ENCODE peak calls at places on chromosomes 13 and 19, in eight cellular contexts. X, F, A, U, T, L, V and M are unnamed samples.

GRCh38 chr19:50552540-50552939 is 15.7 kb downstream of the LRRC4B start:
- DNase-seq in X (no peak), F (no peak), A (no peak), U (no peak), T (no peak), L (no peak), V (no peak), M (no peak)

GRCh38 chr19:1858412-1859081 is 4.8 kb downstream of the KLF16 start:
- DNase-seq in X (no peak), F (no peak), A (no peak), U (no peak), T (no peak), L (no peak), V (no peak), M (no peak)

GRCh38 chr13:50323440-50324070 is 308.3 kb downstream of the KCNRG start:
- DNase-seq in X (no peak), F (peak), A (no peak), U (no peak), T (no peak), L (peak), V (no peak), M (no peak)

GRCh38 chr19:58033741-58034475 is at the start of gene ZSCAN1:
- DNase-seq in X (peak), F (peak), A (peak), U (no peak), T (peak), L (no peak), V (no peak), M (no peak)

GRCh38 chr19:40300668-40301067 is 15.5 kb upstream of the AKT2 start:
- DNase-seq in X (no peak), F (no peak), A (no peak), U (no peak), T (no peak), L (no peak), V (no peak), M (no peak)

GRCh38 chr19:55189424-55189823 is 9.3 kb upstream of the SYT5 start:
- DNase-seq in X (no peak), F (peak), A (peak), U (no peak), T (peak), L (peak), V (no peak), M (no peak)

GRCh38 chr19:8257052-8257443 is 47.9 kb downstream of the CERS4 start:
- DNase-seq in X (no peak), F (no peak), A (no peak), U (no peak), T (no peak), L (no peak), V (no peak), M (no peak)

GRCh38 chr19:47209323-47210179 is 21.4 kb downstream of the BBC3 start:
- DNase-seq in X (no peak), F (no peak), A (no peak), U (no peak), T (no peak), L (no peak), V (no peak), M (no peak)

GRCh38 chr13:73251866-73252265 is 193.1 kb downstream of the KLF5 start:
- DNase-seq in X (no peak), F (no peak), A (no peak), U (no peak), T (no peak), L (no peak), V (no peak), M (no peak)

GRCh38 chr19:2112516-2113320 is 16.0 kb downstream of the IZUMO4 start:
- DNase-seq in X (no peak), F (no peak), A (no peak), U (no peak), T (no peak), L (no peak), V (no peak), M (no peak)

GRCh38 chr13:113041821-113042335 is 63.7 kb upstream of the F7 start:
- DNase-seq in X (no peak), F (no peak), A (no peak), U (no peak), T (no peak), L (no peak), V (no peak), M (no peak)

GRCh38 chr19:13102666-13103584 is at the start of gene LYL1:
- DNase-seq in X (peak), F (no peak), A (no peak), U (peak), T (peak), L (no peak), V (peak), M (peak)

GRCh38 chr19:8373867-8374813 is 10.2 kb downstream of the ANGPTL4 start:
- DNase-seq in X (peak), F (no peak), A (peak), U (no peak), T (peak), L (no peak), V (no peak), M (no peak)

DNA sequence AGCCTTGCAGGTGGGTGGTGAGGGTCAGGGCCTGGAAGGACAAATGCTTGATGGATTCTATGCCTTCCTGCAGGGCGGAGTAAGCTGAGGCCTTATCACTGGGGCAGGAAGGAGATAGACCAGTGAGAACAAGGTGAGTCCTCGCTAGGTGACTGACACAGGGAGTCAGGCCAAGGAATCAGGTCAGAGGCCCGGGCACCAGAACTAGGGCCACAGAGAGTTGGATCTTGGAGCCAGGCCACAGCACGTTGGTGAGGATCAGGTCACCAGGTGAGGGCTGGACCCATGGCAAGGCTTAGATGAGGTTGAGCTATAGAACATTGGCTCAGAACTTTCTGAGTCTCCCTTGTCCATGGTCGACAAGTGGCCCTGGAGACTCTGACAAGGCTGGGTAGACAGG is 328.2 kb downstream of the FOXO1 start:
- DNase-seq in X (no peak), F (no peak), A (no peak), U (no peak), T (no peak), L (no peak), V (no peak), M (no peak)
- TF ChIP-seq CTCF in X (no peak), F (no peak), A (no peak), U (no peak), T (no peak), L (no peak), V (no peak), M (no peak)

DNA sequence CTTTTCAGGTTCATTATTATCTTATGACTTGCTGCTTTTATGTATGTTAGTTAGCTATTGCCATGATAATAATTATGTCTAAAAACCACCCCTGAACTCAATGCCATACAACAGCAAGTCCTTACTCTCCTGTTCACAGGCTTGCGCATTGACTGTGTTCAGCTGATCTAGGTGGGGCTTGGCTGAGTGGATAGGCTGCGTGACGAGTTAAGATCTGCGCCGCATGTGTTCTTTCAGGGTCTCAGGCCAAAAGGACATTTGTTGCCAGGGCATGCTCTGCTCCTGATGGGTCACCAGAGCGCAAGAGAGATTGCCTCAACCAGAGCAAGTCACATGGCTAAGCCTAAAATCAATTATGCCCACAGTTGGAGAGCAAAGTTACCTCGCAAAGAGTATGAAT is 859 bp downstream of the ZNF568 start:
- DNase-seq in X (peak), F (peak), A (no peak), U (no peak), T (no peak), L (no peak), V (no peak), M (no peak)
- H3K4me3 ChIP-seq in X (peak), F (peak), A (peak), U (peak), T (no peak), L (peak), V (peak), M (peak)

GRCh38 chr19:53671621-53672111 is 39.9 kb downstream of the DPRX start:
- DNase-seq in X (no peak), F (no peak), A (no peak), U (no peak), T (no peak), L (no peak), V (no peak), M (no peak)
- TF ChIP-seq CTCF in X (no peak), F (no peak), A (no peak), U (no peak), T (no peak), L (no peak), V (no peak), M (no peak)

GRCh38 chr19:45324349-45324907 is 1.8 kb upstream of the CKM start:
- DNase-seq in X (no peak), F (no peak), A (no peak), U (no peak), T (no peak), L (no peak), V (no peak), M (no peak)
- H3K4me3 ChIP-seq in X (no peak), F (no peak), A (no peak), U (no peak), T (no peak), L (no peak), V (no peak), M (no peak)